ENCODE peak calls at places on chromosomes 1 and 21, in ten cellular contexts. One of them, this sample, is unnamed.

GRCh38 chr1:81430955-81431646 is 369.6 kb upstream of the ADGRL2 start:
- DNase-seq in suprapubic skin: no peak
- DNase-seq in cardiac fibroblast: no peak
- DNase-seq in fibroblast of mammary gland: no peak
- DNase-seq in fibroblast of pulmonary artery: no peak
- DNase-seq in NB4: no peak
- DNase-seq in lower lobe of right lung: no peak
- DNase-seq in astrocyte: no peak
- DNase-seq in HFF-Myc: no peak
- DNase-seq in IMR-90: no peak
- DNase-seq in this sample: no peak

GRCh38 chr1:91511386-91511785 is 10.7 kb downstream of the CDC7 start:
- DNase-seq in suprapubic skin: no peak
- DNase-seq in cardiac fibroblast: peak
- DNase-seq in fibroblast of mammary gland: peak
- DNase-seq in fibroblast of pulmonary artery: peak
- DNase-seq in NB4: peak
- DNase-seq in lower lobe of right lung: no peak
- DNase-seq in astrocyte: peak
- DNase-seq in HFF-Myc: no peak
- DNase-seq in IMR-90: peak
- DNase-seq in this sample: no peak

GRCh38 chr1:81305997-81306452 is 494.7 kb upstream of the ADGRL2 start:
- DNase-seq in suprapubic skin: no peak
- DNase-seq in cardiac fibroblast: peak
- DNase-seq in fibroblast of mammary gland: peak
- DNase-seq in fibroblast of pulmonary artery: peak
- DNase-seq in NB4: peak
- DNase-seq in lower lobe of right lung: no peak
- DNase-seq in astrocyte: peak
- DNase-seq in HFF-Myc: peak
- DNase-seq in IMR-90: peak
- DNase-seq in this sample: no peak

GRCh38 chr1:222697858-222698257 is 14.4 kb downstream of the AIDA start:
- DNase-seq in suprapubic skin: no peak
- DNase-seq in cardiac fibroblast: peak
- DNase-seq in fibroblast of mammary gland: peak
- DNase-seq in fibroblast of pulmonary artery: peak
- DNase-seq in NB4: no peak
- DNase-seq in lower lobe of right lung: no peak
- DNase-seq in astrocyte: peak
- DNase-seq in HFF-Myc: no peak
- DNase-seq in IMR-90: peak
- DNase-seq in this sample: no peak

GRCh38 chr1:222443566-222443965 is 104.3 kb downstream of the HHIPL2 start:
- DNase-seq in suprapubic skin: no peak
- DNase-seq in cardiac fibroblast: no peak
- DNase-seq in fibroblast of mammary gland: no peak
- DNase-seq in fibroblast of pulmonary artery: no peak
- DNase-seq in NB4: no peak
- DNase-seq in lower lobe of right lung: no peak
- DNase-seq in astrocyte: peak
- DNase-seq in HFF-Myc: no peak
- DNase-seq in IMR-90: no peak
- DNase-seq in this sample: no peak

GRCh38 chr1:46643368-46643775 is 24.8 kb downstream of the ATPAF1 start:
- DNase-seq in suprapubic skin: no peak
- DNase-seq in cardiac fibroblast: peak
- DNase-seq in fibroblast of mammary gland: peak
- DNase-seq in fibroblast of pulmonary artery: peak
- DNase-seq in NB4: no peak
- DNase-seq in lower lobe of right lung: no peak
- DNase-seq in astrocyte: peak
- DNase-seq in HFF-Myc: peak
- DNase-seq in IMR-90: peak
- DNase-seq in this sample: no peak

GRCh38 chr1:228107636-228108035 is 1.5 kb downstream of the MRPL55 start:
- DNase-seq in suprapubic skin: no peak
- DNase-seq in cardiac fibroblast: no peak
- DNase-seq in fibroblast of mammary gland: no peak
- DNase-seq in fibroblast of pulmonary artery: no peak
- DNase-seq in NB4: no peak
- DNase-seq in lower lobe of right lung: peak
- DNase-seq in astrocyte: no peak
- DNase-seq in HFF-Myc: no peak
- DNase-seq in IMR-90: no peak
- DNase-seq in this sample: no peak

GRCh38 chr1:58585166-58585565 is 8.1 kb upstream of the TACSTD2 start:
- DNase-seq in suprapubic skin: no peak
- DNase-seq in cardiac fibroblast: peak
- DNase-seq in fibroblast of mammary gland: no peak
- DNase-seq in fibroblast of pulmonary artery: no peak
- DNase-seq in NB4: peak
- DNase-seq in lower lobe of right lung: no peak
- DNase-seq in astrocyte: no peak
- DNase-seq in HFF-Myc: no peak
- DNase-seq in IMR-90: no peak
- DNase-seq in this sample: no peak

GRCh38 chr21:31347435-31348032 is 3.5 kb upstream of the TIAM1 start:
- DNase-seq in suprapubic skin: no peak
- DNase-seq in cardiac fibroblast: peak
- DNase-seq in fibroblast of mammary gland: peak
- DNase-seq in fibroblast of pulmonary artery: peak
- DNase-seq in NB4: peak
- DNase-seq in lower lobe of right lung: no peak
- DNase-seq in astrocyte: no peak
- DNase-seq in HFF-Myc: no peak
- DNase-seq in IMR-90: peak
- DNase-seq in this sample: no peak
- TF ChIP-seq CTCF in suprapubic skin: peak
- TF ChIP-seq CTCF in cardiac fibroblast: peak
- TF ChIP-seq CTCF in fibroblast of mammary gland: peak
- TF ChIP-seq CTCF in fibroblast of pulmonary artery: peak
- TF ChIP-seq CTCF in NB4: peak
- TF ChIP-seq CTCF in lower lobe of right lung: peak
- TF ChIP-seq CTCF in astrocyte: peak
- TF ChIP-seq CTCF in HFF-Myc: peak
- TF ChIP-seq CTCF in IMR-90: peak
- TF ChIP-seq CTCF in this sample: peak

GRCh38 chr1:109630081-109630880 is 10.6 kb downstream of the AMPD2 start:
- DNase-seq in suprapubic skin: no peak
- DNase-seq in cardiac fibroblast: no peak
- DNase-seq in fibroblast of mammary gland: no peak
- DNase-seq in fibroblast of pulmonary artery: no peak
- DNase-seq in NB4: no peak
- DNase-seq in lower lobe of right lung: no peak
- DNase-seq in astrocyte: no peak
- DNase-seq in HFF-Myc: no peak
- DNase-seq in IMR-90: no peak
- DNase-seq in this sample: no peak
- TF ChIP-seq CTCF in suprapubic skin: no peak
- TF ChIP-seq CTCF in cardiac fibroblast: peak
- TF ChIP-seq CTCF in fibroblast of mammary gland: peak
- TF ChIP-seq CTCF in fibroblast of pulmonary artery: no peak
- TF ChIP-seq CTCF in NB4: no peak
- TF ChIP-seq CTCF in lower lobe of right lung: peak
- TF ChIP-seq CTCF in astrocyte: no peak
- TF ChIP-seq CTCF in HFF-Myc: no peak
- TF ChIP-seq CTCF in IMR-90: no peak
- TF ChIP-seq CTCF in this sample: peak

GRCh38 chr1:152486400-152487006 is 24.1 kb upstream of the LCE5A start:
- DNase-seq in suprapubic skin: no peak
- DNase-seq in cardiac fibroblast: no peak
- DNase-seq in fibroblast of mammary gland: peak
- DNase-seq in fibroblast of pulmonary artery: no peak
- DNase-seq in NB4: peak
- DNase-seq in lower lobe of right lung: no peak
- DNase-seq in astrocyte: no peak
- DNase-seq in HFF-Myc: no peak
- DNase-seq in IMR-90: no peak
- DNase-seq in this sample: no peak
- TF ChIP-seq CTCF in suprapubic skin: no peak
- TF ChIP-seq CTCF in cardiac fibroblast: peak
- TF ChIP-seq CTCF in fibroblast of mammary gland: peak
- TF ChIP-seq CTCF in fibroblast of pulmonary artery: peak
- TF ChIP-seq CTCF in NB4: peak
- TF ChIP-seq CTCF in lower lobe of right lung: peak
- TF ChIP-seq CTCF in astrocyte: no peak
- TF ChIP-seq CTCF in HFF-Myc: peak
- TF ChIP-seq CTCF in IMR-90: peak
- TF ChIP-seq CTCF in this sample: peak

DNA sequence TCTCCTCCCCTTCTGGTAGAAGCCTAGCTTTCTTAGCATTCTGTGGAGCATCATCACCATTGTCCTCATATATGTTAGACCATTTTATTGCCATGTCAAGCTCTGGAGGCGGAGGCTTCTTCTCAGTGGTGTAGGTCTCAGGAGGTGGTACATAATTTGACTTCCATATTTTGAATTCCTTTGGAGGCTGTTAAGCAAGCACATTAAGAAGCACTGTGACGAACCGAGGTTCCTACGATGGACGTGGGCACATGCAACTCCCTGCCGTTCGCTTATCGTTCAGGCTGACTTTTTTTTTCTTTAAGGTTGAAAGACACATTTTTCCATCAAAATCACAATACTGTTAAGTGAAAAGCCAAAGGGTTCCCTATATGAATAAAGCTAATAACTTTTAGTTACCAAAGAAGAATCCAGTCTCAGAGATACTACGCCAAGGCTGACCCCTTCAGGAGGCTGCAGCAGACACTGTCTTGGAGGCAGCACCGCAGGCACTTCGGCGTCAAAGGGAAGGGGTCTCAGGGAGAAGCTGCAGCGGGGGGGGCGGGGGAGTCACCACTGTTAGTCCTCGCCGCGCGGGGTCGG is 835 bp downstream of the C1orf52 start:
- DNase-seq in suprapubic skin: no peak
- DNase-seq in cardiac fibroblast: peak
- DNase-seq in fibroblast of mammary gland: no peak
- DNase-seq in fibroblast of pulmonary artery: peak
- DNase-seq in NB4: peak
- DNase-seq in lower lobe of right lung: no peak
- DNase-seq in astrocyte: no peak
- DNase-seq in HFF-Myc: no peak
- DNase-seq in IMR-90: no peak
- DNase-seq in this sample: no peak
- TF ChIP-seq CTCF in suprapubic skin: no peak
- TF ChIP-seq CTCF in cardiac fibroblast: no peak
- TF ChIP-seq CTCF in fibroblast of mammary gland: no peak
- TF ChIP-seq CTCF in fibroblast of pulmonary artery: no peak
- TF ChIP-seq CTCF in NB4: peak
- TF ChIP-seq CTCF in lower lobe of right lung: no peak
- TF ChIP-seq CTCF in astrocyte: no peak
- TF ChIP-seq CTCF in HFF-Myc: no peak
- TF ChIP-seq CTCF in IMR-90: peak
- TF ChIP-seq CTCF in this sample: no peak

GRCh38 chr21:36384885-36385232 is 333 bp upstream of the CHAF1B start:
- DNase-seq in suprapubic skin: no peak
- DNase-seq in cardiac fibroblast: no peak
- DNase-seq in fibroblast of mammary gland: no peak
- DNase-seq in fibroblast of pulmonary artery: no peak
- DNase-seq in NB4: no peak
- DNase-seq in lower lobe of right lung: no peak
- DNase-seq in astrocyte: no peak
- DNase-seq in HFF-Myc: no peak
- DNase-seq in IMR-90: no peak
- DNase-seq in this sample: no peak

GRCh38 chr21:36388835-36389234 is 3.6 kb downstream of the CHAF1B start:
- DNase-seq in suprapubic skin: no peak
- DNase-seq in cardiac fibroblast: peak
- DNase-seq in fibroblast of mammary gland: no peak
- DNase-seq in fibroblast of pulmonary artery: peak
- DNase-seq in NB4: no peak
- DNase-seq in lower lobe of right lung: no peak
- DNase-seq in astrocyte: peak
- DNase-seq in HFF-Myc: no peak
- DNase-seq in IMR-90: peak
- DNase-seq in this sample: no peak

GRCh38 chr21:36385233-36385908 is at the start of gene CHAF1B:
- DNase-seq in suprapubic skin: peak
- DNase-seq in cardiac fibroblast: peak
- DNase-seq in fibroblast of mammary gland: peak
- DNase-seq in fibroblast of pulmonary artery: peak
- DNase-seq in NB4: peak
- DNase-seq in lower lobe of right lung: peak
- DNase-seq in astrocyte: peak
- DNase-seq in HFF-Myc: peak
- DNase-seq in IMR-90: peak
- DNase-seq in this sample: peak

GRCh38 chr21:36385909-36386642 is 884 bp downstream of the CHAF1B start:
- DNase-seq in suprapubic skin: no peak
- DNase-seq in cardiac fibroblast: peak
- DNase-seq in fibroblast of mammary gland: peak
- DNase-seq in fibroblast of pulmonary artery: peak
- DNase-seq in NB4: peak
- DNase-seq in lower lobe of right lung: no peak
- DNase-seq in astrocyte: no peak
- DNase-seq in HFF-Myc: no peak
- DNase-seq in IMR-90: peak
- DNase-seq in this sample: no peak

DNA sequence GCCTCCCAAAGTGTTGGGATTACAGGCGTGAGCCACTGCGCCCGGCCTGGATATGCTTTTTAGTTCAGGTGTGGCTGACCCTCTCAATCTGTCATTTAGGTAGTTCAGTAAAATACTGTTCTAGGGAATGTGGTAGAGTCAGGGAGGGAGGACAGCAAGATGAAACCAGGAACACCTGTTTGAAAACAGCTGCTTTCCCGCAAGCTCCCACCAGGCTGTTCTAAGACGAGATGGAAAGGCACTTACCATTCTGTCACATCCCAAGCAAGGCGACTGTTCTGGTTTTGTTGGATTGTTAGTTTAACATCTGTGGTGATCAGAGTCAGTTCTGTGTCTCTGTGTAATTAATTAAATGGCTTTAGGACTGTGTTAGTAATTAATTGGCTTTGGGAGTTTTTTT is 2.9 kb downstream of the CHAF1B start:
- DNase-seq in suprapubic skin: no peak
- DNase-seq in cardiac fibroblast: no peak
- DNase-seq in fibroblast of mammary gland: no peak
- DNase-seq in fibroblast of pulmonary artery: no peak
- DNase-seq in NB4: no peak
- DNase-seq in lower lobe of right lung: no peak
- DNase-seq in astrocyte: no peak
- DNase-seq in HFF-Myc: no peak
- DNase-seq in IMR-90: no peak
- DNase-seq in this sample: no peak
- TF ChIP-seq CTCF in suprapubic skin: no peak
- TF ChIP-seq CTCF in cardiac fibroblast: no peak
- TF ChIP-seq CTCF in fibroblast of mammary gland: no peak
- TF ChIP-seq CTCF in fibroblast of pulmonary artery: no peak
- TF ChIP-seq CTCF in NB4: no peak
- TF ChIP-seq CTCF in lower lobe of right lung: no peak
- TF ChIP-seq CTCF in astrocyte: no peak
- TF ChIP-seq CTCF in HFF-Myc: no peak
- TF ChIP-seq CTCF in IMR-90: no peak
- TF ChIP-seq CTCF in this sample: no peak

This sample was measured in CD14-positive monocyte.